ENCODE peak calls at places on chromosome 3, in nine cellular contexts. R, F, Y, A, U, P, V, G and B are unnamed samples.
A peak's percentile ranks its signal among the peaks of the same experiment; 100 is the strongest.

GRCh38 chr3:54882114-54882833 is 45.6 kb downstream of the LRTM1 start:
- DNase-seq in U (no peak), V (no peak), F (no peak), R (peak; percentile 60), A (no peak), Y (no peak), G (no peak), P (no peak), B (no peak)

GRCh38 chr3:177516130-177517011 is 319.1 kb upstream of the TBL1XR1 start:
- DNase-seq in U (peak; percentile 75), G (no peak), V (peak; percentile 78), R (no peak), F (peak; percentile 52), P (no peak), A (no peak), Y (peak; percentile 74), B (no peak)

GRCh38 chr3:107954845-107955244 is 136.0 kb downstream of the CD47 start:
- DNase-seq in P (no peak), G (no peak), U (no peak), R (no peak), A (no peak), Y (no peak), V (no peak), F (no peak), B (no peak)

GRCh38 chr3:177065285-177066028 is 131.8 kb downstream of the TBL1XR1 start:
- DNase-seq in U (no peak), G (no peak), Y (no peak), F (no peak), V (no peak), A (no peak), R (no peak), P (no peak), B (no peak)

GRCh38 chr3:118478706-118479276 is 555.9 kb downstream of the IGSF11 start:
- DNase-seq in P (no peak), R (no peak), F (no peak), U (no peak), Y (no peak), A (no peak), V (no peak), G (no peak), B (no peak)

GRCh38 chr3:185151959-185152432 is 864 bp downstream of the C3orf70 start:
- DNase-seq in P (peak; percentile 33), Y (no peak), G (no peak), U (peak; percentile 72), V (peak; percentile 21), A (no peak), R (no peak), F (no peak), B (no peak)

GRCh38 chr3:107620534-107620933 is 97.8 kb downstream of the BBX start:
- DNase-seq in A (no peak), U (no peak), R (no peak), F (no peak), G (no peak), V (no peak), Y (no peak), P (no peak), B (no peak)

GRCh38 chr3:110734524-110734923 is 337.1 kb upstream of the NECTIN3 start:
- DNase-seq in R (no peak), Y (no peak), A (no peak), G (no peak), V (no peak), F (no peak), U (no peak), P (no peak), B (no peak)

GRCh38 chr3:93994056-93994455 is 14.1 kb downstream of the ARL13B start:
- DNase-seq in G (no peak), Y (no peak), U (no peak), A (no peak), F (no peak), P (no peak), R (no peak), V (no peak), B (no peak)

GRCh38 chr3:99577160-99577559 is 61.2 kb upstream of the COL8A1 start:
- DNase-seq in P (no peak), U (no peak), V (no peak), R (no peak), Y (no peak), F (no peak), A (no peak), G (no peak), B (no peak)

GRCh38 chr3:46884427-46884826 is 6.9 kb downstream of the PTH1R start:
- DNase-seq in Y (no peak), G (no peak), U (no peak), R (no peak), A (no peak), P (no peak), F (no peak), V (no peak), B (no peak)

GRCh38 chr3:123816673-123817207 is 67.4 kb downstream of the MYLK start:
- DNase-seq in Y (no peak), P (peak; percentile 19), U (no peak), G (no peak), F (no peak), R (no peak), A (no peak), V (peak; percentile 25), B (no peak)

GRCh38 chr3:129226374-129226773 is 23.0 kb upstream of the COPG1 start:
- DNase-seq in A (peak; percentile 65), F (peak; percentile 41), Y (peak; percentile 84), U (peak; percentile 92), V (peak; percentile 98), G (peak; percentile 65), P (peak; percentile 94), R (peak; percentile 85), B (no peak)

GRCh38 chr3:57952651-57953050 is 55.6 kb upstream of the FLNB start:
- DNase-seq in V (peak; percentile 8), R (no peak), P (no peak), A (no peak), U (no peak), F (no peak), Y (no peak), G (no peak), B (no peak)

GRCh38 chr3:60555704-60556340 is 695.4 kb downstream of the FHIT start:
- DNase-seq in R (no peak), A (no peak), P (no peak), V (no peak), U (no peak), F (no peak), G (no peak), Y (no peak), B (no peak)

GRCh38 chr3:126749931-126750759 is 46.1 kb downstream of the CHCHD6 start:
- DNase-seq in R (no peak), F (no peak), U (no peak), V (no peak), Y (no peak), G (no peak), P (no peak), A (no peak), B (no peak)

DNA sequence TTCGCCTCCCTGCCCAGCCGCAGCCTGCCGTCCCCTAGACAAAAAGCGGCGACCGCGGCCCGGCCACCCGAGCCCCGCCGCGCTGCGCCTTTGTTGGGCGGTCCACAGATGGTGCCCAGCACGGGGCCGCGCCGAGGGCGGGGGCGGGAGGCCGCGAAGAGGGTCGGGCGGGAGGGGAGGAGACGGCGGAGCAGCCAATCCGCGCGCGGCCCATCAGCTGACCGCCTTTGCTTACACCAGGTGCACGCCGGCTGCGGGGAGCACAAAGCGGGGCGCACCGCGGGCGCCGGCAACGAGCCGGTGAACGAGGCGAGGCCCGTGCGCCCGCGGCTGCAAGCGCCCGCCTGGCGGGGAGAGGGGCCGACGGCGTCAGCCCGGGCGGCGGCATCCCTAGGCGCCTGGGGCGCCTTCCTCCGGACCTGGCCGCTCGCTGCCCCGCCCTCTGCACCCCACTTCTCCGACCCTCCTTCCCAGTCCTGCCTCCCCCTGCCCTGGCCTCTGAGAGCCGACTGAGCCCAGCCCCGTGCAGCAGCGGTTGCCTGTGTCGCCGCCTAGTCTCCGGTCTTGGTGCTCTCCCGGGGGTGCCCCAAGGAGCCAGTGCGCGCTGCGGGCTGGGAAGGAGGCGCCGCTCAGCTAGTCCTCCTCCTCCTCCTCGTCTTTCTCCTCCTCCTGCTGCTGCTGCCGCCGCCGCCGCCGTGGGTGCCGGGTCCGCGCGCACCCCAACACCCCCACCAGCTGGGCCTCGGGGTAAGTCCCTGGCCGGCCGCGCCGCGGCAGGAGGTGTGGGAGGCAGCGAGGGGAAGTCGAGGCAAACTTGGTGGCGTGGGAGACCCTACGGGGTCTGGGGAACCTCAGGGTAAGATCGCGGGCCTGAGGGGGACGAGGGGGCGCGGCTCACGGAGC is at the start of gene LRRN1:
- DNase-seq in U (peak; percentile 48), P (no peak), F (peak; percentile 85), Y (peak; percentile 93), V (peak; percentile 21), G (peak; percentile 76), A (peak; percentile 76), R (no peak), B (peak; percentile 6)
- TF ChIP-seq POLR2A in U (no peak), P (peak; percentile 39), F (peak; percentile 42), Y (no peak), V (peak; percentile 35), G (no peak), A (peak; percentile 44), R (no peak), B (no peak)

DNA sequence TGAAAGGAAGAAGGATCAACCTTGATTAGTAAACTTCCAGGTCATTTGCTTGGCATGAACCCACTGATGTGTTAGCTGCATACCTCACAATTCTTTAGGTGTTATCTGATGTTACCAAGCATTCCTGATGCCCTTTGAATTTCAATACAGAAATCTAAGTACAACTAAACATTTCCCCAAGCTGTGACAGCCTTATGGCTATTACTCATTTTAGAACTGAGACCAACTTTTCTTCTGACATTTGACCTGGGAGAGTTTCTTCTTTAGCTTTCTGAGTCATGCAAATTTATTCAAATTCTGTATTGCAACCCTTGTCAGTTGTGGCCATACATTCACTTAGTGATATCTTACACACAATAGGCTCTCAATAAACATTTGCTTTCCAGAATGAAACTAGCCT is 124.3 kb downstream of the TIGIT start:
- DNase-seq in A (no peak), U (no peak), R (no peak), F (no peak), P (no peak), V (no peak), Y (no peak), G (no peak), B (no peak)
- H3K27ac ChIP-seq in A (peak overlapping the region; percentile 36), U (peak overlapping the region; percentile 78), R (no peak overlapping the region), F (peak overlapping the region; percentile 59), P (peak overlapping the region; percentile 40), V (no peak overlapping the region), Y (no peak overlapping the region), G (no peak overlapping the region), B (no peak overlapping the region)

DNA sequence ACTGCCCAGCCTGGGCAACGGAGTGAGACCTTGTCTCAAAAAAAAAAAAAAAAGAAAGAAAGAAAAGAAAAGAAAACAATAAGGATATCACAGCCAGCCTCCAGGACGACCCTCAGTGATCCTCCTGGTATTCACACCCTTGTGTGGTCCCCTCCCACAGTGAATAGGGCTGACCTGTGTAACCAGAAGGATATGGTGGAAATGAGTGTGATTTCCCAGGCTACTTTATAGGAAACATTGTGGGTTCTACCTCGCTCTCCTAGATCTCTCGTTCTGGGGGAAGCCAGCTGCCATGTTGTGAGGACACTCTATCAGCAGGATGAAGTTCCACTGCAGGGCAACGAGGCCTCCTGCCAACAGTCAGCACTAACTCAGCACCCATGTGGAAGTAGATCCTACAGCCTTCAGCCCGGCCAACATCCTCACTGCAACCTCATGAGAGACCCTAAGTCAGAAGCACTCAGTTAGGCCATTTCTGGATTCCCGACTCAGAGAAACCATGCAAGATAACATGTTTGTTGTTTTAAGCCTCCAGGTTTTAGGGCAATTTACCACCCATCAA is 11.1 kb downstream of the RFTN1 start:
- DNase-seq in Y (no peak), G (no peak), U (no peak), F (no peak), A (no peak), R (no peak), V (no peak), P (no peak), B (no peak)
- TF ChIP-seq POLR2A in Y (no peak), G (no peak), U (no peak), F (no peak), A (no peak), R (no peak), V (no peak), P (no peak), B (no peak)

GRCh38 chr3:16411450-16411849 is 102.0 kb downstream of the RFTN1 start:
- DNase-seq in A (no peak), U (no peak), P (no peak), F (no peak), Y (no peak), R (no peak), G (no peak), V (no peak), B (no peak)
- H3K27ac ChIP-seq in A (no peak overlapping the region), U (no peak overlapping the region), P (no peak overlapping the region), F (no peak overlapping the region), Y (no peak overlapping the region), R (no peak overlapping the region), G (no peak overlapping the region), V (no peak overlapping the region), B (no peak overlapping the region)